ENCODE peak calls at places on chromosomes 7 and 10, in four cellular contexts. K is substantia nigra; N is mesenchymal stem cell; E is CD8-positive, alpha-beta T cell. W is an unnamed sample.

GRCh38 chr7:154375956-154376355 is 323.8 kb downstream of the DPP6 start:
- DNase-seq in E (no peak), K (no peak), N (no peak), W (no peak)

GRCh38 chr10:60466267-60467201 is 76.9 kb upstream of the ANK3 start:
- DNase-seq in E (no peak), K (no peak), N (peak; percentile 50), W (no peak)

GRCh38 chr7:27083646-27084045 is 12.2 kb downstream of the HOXA1 start:
- DNase-seq in E (no peak), N (no peak), K (no peak), W (no peak)

GRCh38 chr10:44981172-44982113 is 2.8 kb upstream of the DEPP1 start:
- DNase-seq in N (peak; percentile 90), E (no peak), K (no peak), W (no peak)

GRCh38 chr10:118300266-118300665 is 41.9 kb downstream of the FAM204A start:
- DNase-seq in N (no peak), E (no peak), K (no peak), W (no peak)

GRCh38 chr10:16845248-16845647 is 28.0 kb upstream of the RSU1 start:
- DNase-seq in K (no peak), E (no peak), N (no peak), W (no peak)

GRCh38 chr10:49187044-49187484 is 1.1 kb downstream of the TMEM273 start:
- DNase-seq in E (no peak), N (no peak), K (no peak), W (no peak)

GRCh38 chr10:98402513-98402912 is 12.5 kb downstream of the PYROXD2 start:
- DNase-seq in E (no peak), K (no peak), N (no peak), W (no peak)

GRCh38 chr10:73647211-73647874 is 6.1 kb upstream of the MYOZ1 start:
- DNase-seq in E (no peak), K (peak; percentile 28), N (no peak), W (peak; percentile 60)

GRCh38 chr7:139775829-139776266 is 1.9 kb downstream of the HIPK2 start:
- DNase-seq in E (peak; percentile 56), N (peak; percentile 89), K (peak; percentile 38), W (no peak)

GRCh38 chr7:74032624-74033371 is 4.8 kb downstream of the ELN start:
- DNase-seq in N (no peak), K (no peak), E (no peak), W (no peak)

GRCh38 chr10:94066411-94066810 is 72.7 kb downstream of the PLCE1 start:
- DNase-seq in E (no peak), K (no peak), N (peak; percentile 57), W (peak; percentile 25)

GRCh38 chr7:55073051-55073511 is 54.3 kb downstream of the EGFR start:
- DNase-seq in K (no peak), N (no peak), E (no peak), W (no peak)

GRCh38 chr7:90751595-90751994 is 155.5 kb downstream of the CDK14 start:
- DNase-seq in K (no peak), N (no peak), E (no peak), W (no peak)

GRCh38 chr10:30862486-30862885 is 169.2 kb downstream of the ZNF438 start:
- DNase-seq in E (no peak), N (peak; percentile 93), K (no peak), W (no peak)

GRCh38 chr7:139321071-139321745 is 19.9 kb upstream of the FMC1 start:
- DNase-seq in K (no peak), N (peak; percentile 12), E (no peak), W (no peak)

GRCh38 chr7:134302120-134302519 is 14.6 kb downstream of the SLC35B4 start:
- DNase-seq in E (no peak), N (peak; percentile 9), K (no peak), W (no peak)

GRCh38 chr7:110573862-110574528 is 516.9 kb upstream of the LRRN3 start:
- DNase-seq in N (peak; percentile 85), K (no peak), E (no peak), W (no peak)

GRCh38 chr7:13777242-13777641 is 212.2 kb downstream of the ETV1 start:
- DNase-seq in N (no peak), E (no peak), K (no peak), W (no peak)
- H3K27ac ChIP-seq in N (no peak overlapping the region), E (no peak overlapping the region), K (no peak overlapping the region), W (no peak overlapping the region)

GRCh38 chr10:95430231-95430951 is 130.8 kb downstream of the SORBS1 start:
- DNase-seq in K (peak; percentile 22), E (peak; percentile 32), N (peak; percentile 58), W (no peak)
- H3K27ac ChIP-seq in K (no peak overlapping the region), E (no peak overlapping the region), N (no peak overlapping the region), W (no peak overlapping the region)

GRCh38 chr7:116443646-116444045 is 55.9 kb upstream of the CAV2 start:
- DNase-seq in K (no peak), N (no peak), E (no peak), W (no peak)
- H3K27ac ChIP-seq in K (no peak overlapping the region), N (peak overlapping the region; percentile 85), E (no peak overlapping the region), W (no peak overlapping the region)

GRCh38 chr7:47455872-47456185 is 126.1 kb downstream of the TNS3 start:
- DNase-seq in N (no peak), E (no peak), K (no peak), W (no peak)

GRCh38 chr7:47458486-47458885 is 123.4 kb downstream of the TNS3 start:
- DNase-seq in N (no peak), E (no peak), K (no peak), W (no peak)

GRCh38 chr7:47456210-47456955 is 125.5 kb downstream of the TNS3 start:
- DNase-seq in E (no peak), K (no peak), N (no peak), W (no peak)

GRCh38 chr7:47460251-47460989 is 121.5 kb downstream of the TNS3 start:
- DNase-seq in N (no peak), K (no peak), E (no peak), W (no peak)

DNA sequence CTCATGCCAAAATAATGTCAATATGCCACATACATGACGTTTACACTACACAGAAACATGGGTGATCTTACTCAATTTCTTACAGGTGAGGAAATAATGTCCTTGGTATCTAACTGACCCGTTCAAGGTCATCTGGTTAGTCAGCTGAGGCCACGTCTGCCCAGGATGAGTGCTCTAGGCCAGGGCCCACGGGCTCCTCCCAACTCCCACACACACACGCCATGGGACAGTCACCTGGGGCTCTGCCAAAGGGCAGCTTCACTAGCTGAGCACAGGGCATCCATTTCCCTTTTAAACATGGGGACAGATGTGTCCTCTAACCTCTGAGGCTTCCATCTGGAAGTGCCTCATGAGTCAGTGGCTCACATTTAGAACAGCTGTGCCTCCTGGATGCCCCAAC is 123.9 kb downstream of the TNS3 start:
- DNase-seq in E (no peak), K (no peak), N (peak; percentile 91), W (no peak)
- H3K27ac ChIP-seq in E (no peak overlapping the region), K (no peak overlapping the region), N (no peak overlapping the region), W (no peak overlapping the region)

GRCh38 chr7:40432046-40432445 is 297.2 kb downstream of the SUGCT start:
- DNase-seq in N (no peak), E (no peak), K (no peak), W (no peak)

GRCh38 chr7:40436761-40437160 is 302.0 kb downstream of the SUGCT start:
- DNase-seq in N (no peak), E (no peak), K (no peak), W (no peak)

GRCh38 chr7:40437936-40438634 is 303.3 kb downstream of the SUGCT start:
- DNase-seq in E (no peak), N (peak; percentile 6), K (no peak), W (no peak)

GRCh38 chr7:40437498-40437897 is 302.7 kb downstream of the SUGCT start:
- DNase-seq in N (peak; percentile 87), K (no peak), E (no peak), W (no peak)
- H3K27ac ChIP-seq in N (peak overlapping the region; percentile 96), K (no peak overlapping the region), E (no peak overlapping the region), W (no peak overlapping the region)

GRCh38 chr7:138313829-138314178 is 146.3 kb upstream of the TRIM24 start:
- DNase-seq in K (no peak), E (no peak), N (no peak), W (no peak)

GRCh38 chr7:138316421-138317043 is 143.5 kb upstream of the TRIM24 start:
- DNase-seq in N (no peak), K (no peak), E (no peak), W (no peak)

DNA sequence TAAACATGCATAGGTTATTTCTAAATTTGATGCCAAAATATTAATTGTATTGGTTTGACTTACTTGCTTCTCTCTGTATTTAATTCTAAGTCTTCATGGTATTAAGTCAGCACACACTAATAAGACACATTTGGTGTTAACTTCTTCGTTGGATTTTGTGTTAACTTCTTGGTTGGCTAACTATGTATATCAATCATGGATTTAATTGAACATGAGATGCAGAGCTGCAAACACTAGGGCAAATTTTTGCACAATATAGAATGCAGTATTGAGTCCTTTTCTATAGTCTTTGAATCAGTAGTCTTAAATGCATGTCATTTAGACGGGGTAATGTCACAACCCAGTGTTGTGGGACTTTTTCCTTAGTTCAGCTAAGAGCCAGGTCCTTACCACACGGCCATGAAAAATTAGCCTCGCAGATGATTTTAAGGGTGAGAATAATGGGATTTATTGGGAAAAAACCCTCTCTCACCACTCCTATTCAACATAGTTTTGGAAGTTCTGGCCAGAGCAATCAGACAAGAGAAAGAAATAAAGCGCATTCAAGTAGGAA is 142.9 kb upstream of the TRIM24 start:
- DNase-seq in K (no peak), N (no peak), E (no peak), W (no peak)
- H3K27ac ChIP-seq in K (no peak overlapping the region), N (peak overlapping the region; percentile 98), E (no peak overlapping the region), W (no peak overlapping the region)

DNA sequence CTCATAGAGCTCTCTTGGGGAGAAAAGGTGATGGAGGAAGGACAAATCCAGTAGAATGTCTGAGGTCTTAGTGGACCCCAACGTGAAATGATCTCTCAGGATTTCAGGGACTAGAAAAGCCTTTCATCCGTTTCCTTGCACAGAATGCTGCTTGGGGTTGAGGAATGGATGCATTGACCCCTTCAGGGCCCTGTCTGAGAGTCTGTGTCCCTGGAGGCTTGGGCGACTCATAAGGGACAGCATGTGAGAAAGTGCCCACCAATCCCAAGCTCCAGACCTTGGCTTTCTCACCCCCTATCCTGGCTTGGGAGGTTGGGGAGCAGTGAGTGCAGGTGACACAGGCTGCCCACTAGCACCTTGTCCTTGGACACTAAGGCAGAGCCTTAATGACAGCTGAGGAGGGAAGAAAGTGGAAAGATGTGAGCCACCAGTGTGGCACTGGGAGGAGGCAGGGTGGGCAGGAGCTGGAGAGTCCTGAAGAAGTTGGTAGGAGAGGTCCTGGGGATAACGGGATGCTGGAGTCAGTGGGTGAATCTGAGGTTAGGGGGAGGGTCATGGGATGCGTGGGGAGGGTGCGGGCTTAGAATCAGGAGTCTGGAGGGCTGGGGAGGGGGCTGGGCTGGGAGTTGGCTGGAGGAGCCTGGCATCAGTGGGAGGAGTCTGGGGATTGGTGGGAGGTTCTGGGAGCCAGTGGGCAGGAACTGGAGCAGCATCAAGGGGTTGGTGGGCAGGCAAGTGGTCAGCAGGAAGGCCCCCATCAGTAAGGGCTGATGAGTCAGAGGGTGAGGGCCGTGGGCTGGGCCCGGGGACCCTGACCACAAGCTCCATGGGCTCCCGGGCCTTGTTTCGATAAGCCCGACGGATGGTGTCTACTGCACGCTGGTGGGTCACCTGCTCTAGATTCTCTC is 8.6 kb downstream of the LZTS2 start:
- DNase-seq in K (no peak), E (no peak), N (no peak), W (no peak)
- H3K27ac ChIP-seq in K (peak overlapping the region; percentile 100), E (no peak overlapping the region), N (no peak overlapping the region), W (no peak overlapping the region)